ENCODE peak calls at places on chromosome 2, in nine cellular contexts. X, K, A, T, M, Q, R, N and F are unnamed samples.

GRCh38 chr2:207528980-207529329 is 807 bp upstream of the CREB1 start:
- DNase-seq in X (peak; percentile 55), K (peak; percentile 52), A (no peak), T (peak; percentile 64), M (no peak), Q (peak; percentile 46), R (no peak), N (peak; percentile 56), F (peak; percentile 20)

GRCh38 chr2:30238143-30238800 is 6.9 kb downstream of the LBH start:
- DNase-seq in X (no peak), K (no peak), A (no peak), T (peak; percentile 32), M (no peak), Q (no peak), R (no peak), N (no peak), F (no peak)

GRCh38 chr2:64980192-64980591 is 9.0 kb upstream of the SLC1A4 start:
- DNase-seq in X (no peak), K (no peak), A (no peak), T (no peak), M (no peak), Q (no peak), R (no peak), N (no peak), F (no peak)

GRCh38 chr2:237158194-237158593 is 72.5 kb downstream of the COPS8 start:
- DNase-seq in X (no peak), K (no peak), A (no peak), T (no peak), M (no peak), Q (no peak), R (no peak), N (no peak), F (no peak)

GRCh38 chr2:217331577-217332139 is 471.8 kb upstream of the TNP1 start:
- DNase-seq in X (no peak), K (peak; percentile 61), A (no peak), T (peak; percentile 21), M (no peak), Q (peak; percentile 90), R (no peak), N (peak; percentile 71), F (no peak)

GRCh38 chr2:111678161-111678560 is 205.8 kb downstream of the ANAPC1 start:
- DNase-seq in X (peak; percentile 50), K (no peak), A (no peak), T (no peak), M (no peak), Q (no peak), R (no peak), N (no peak), F (peak; percentile 56)

GRCh38 chr2:30662268-30663131 is 144.7 kb downstream of the CAPN13 start:
- DNase-seq in X (no peak), K (peak; percentile 53), A (no peak), T (no peak), M (no peak), Q (peak; percentile 65), R (no peak), N (peak; percentile 28), F (no peak)

GRCh38 chr2:216857131-216857550 is 2.7 kb downstream of the TNP1 start:
- DNase-seq in X (no peak), K (peak; percentile 81), A (no peak), T (no peak), M (no peak), Q (peak; percentile 26), R (peak; percentile 4), N (peak; percentile 49), F (no peak)

GRCh38 chr2:8659735-8660492 is 21.9 kb upstream of the ID2 start:
- DNase-seq in X (no peak), K (no peak), A (peak; percentile 67), T (no peak), M (no peak), Q (no peak), R (no peak), N (no peak), F (no peak)

GRCh38 chr2:67108231-67108630 is 288.9 kb upstream of the ETAA1 start:
- DNase-seq in X (no peak), K (no peak), A (no peak), T (no peak), M (no peak), Q (no peak), R (no peak), N (no peak), F (no peak)

GRCh38 chr2:85524567-85524923 is 14.4 kb upstream of the MAT2A start:
- DNase-seq in X (no peak), K (no peak), A (peak; percentile 75), T (peak; percentile 43), M (no peak), Q (no peak), R (peak; percentile 49), N (no peak), F (no peak)

GRCh38 chr2:149039213-149039724 is 770 bp downstream of the LYPD6B start:
- DNase-seq in X (no peak), K (no peak), A (no peak), T (no peak), M (no peak), Q (no peak), R (no peak), N (no peak), F (no peak)

GRCh38 chr2:9755638-9756037 is 87.6 kb upstream of the TAF1B start:
- DNase-seq in X (no peak), K (no peak), A (no peak), T (no peak), M (no peak), Q (no peak), R (no peak), N (no peak), F (no peak)

GRCh38 chr2:54965425-54965824 is 84.8 kb downstream of the RTN4 start:
- DNase-seq in X (no peak), K (no peak), A (no peak), T (no peak), M (no peak), Q (no peak), R (no peak), N (no peak), F (no peak)

GRCh38 chr2:120625865-120626560 is 109.7 kb upstream of the GLI2 start:
- DNase-seq in X (no peak), K (no peak), A (no peak), T (no peak), M (no peak), Q (peak; percentile 88), R (no peak), N (peak; percentile 50), F (no peak)

GRCh38 chr2:229780856-229781773 is 66.8 kb upstream of the DNER start:
- DNase-seq in X (peak; percentile 53), K (peak; percentile 56), A (peak; percentile 49), T (peak; percentile 72), M (peak; percentile 12), Q (peak; percentile 59), R (peak; percentile 36), N (peak; percentile 39), F (peak; percentile 40)

GRCh38 chr2:48043746-48044145 is 137.4 kb upstream of the FBXO11 start:
- DNase-seq in X (no peak), K (peak; percentile 1), A (no peak), T (no peak), M (no peak), Q (no peak), R (no peak), N (no peak), F (no peak)

GRCh38 chr2:3598197-3598910 is 3.4 kb downstream of the COLEC11 start:
- DNase-seq in X (no peak), K (no peak), A (no peak), T (no peak), M (no peak), Q (no peak), R (no peak), N (no peak), F (no peak)

GRCh38 chr2:181203916-181204315 is 223.5 kb downstream of the UBE2E3 start:
- DNase-seq in X (no peak), K (peak; percentile 67), A (no peak), T (no peak), M (no peak), Q (peak; percentile 41), R (no peak), N (no peak), F (no peak)

GRCh38 chr2:181198188-181198864 is 217.9 kb downstream of the UBE2E3 start:
- DNase-seq in X (no peak), K (no peak), A (no peak), T (no peak), M (no peak), Q (no peak), R (no peak), N (no peak), F (no peak)

DNA sequence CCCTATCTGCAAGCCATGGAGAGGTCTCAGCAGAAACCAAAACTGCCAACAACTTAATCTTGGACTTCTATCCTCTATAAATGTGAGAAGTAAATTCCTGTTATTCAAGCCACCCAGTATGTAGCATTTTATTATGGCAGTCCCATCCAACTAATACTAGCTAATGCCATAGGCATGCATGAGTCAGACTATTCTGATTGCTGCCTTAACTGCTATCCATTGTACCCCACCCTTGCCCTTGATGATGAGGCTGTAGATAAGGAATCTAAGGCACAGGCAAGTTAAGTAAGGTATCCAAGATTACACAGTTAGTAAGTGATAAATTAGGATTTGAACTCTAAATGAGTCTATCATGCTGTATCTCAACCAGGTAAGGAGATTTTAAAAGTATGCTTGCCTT is 223.0 kb downstream of the UBE2E3 start:
- DNase-seq in X (no peak), K (peak; percentile 85), A (no peak), T (no peak), M (peak; percentile 79), Q (peak; percentile 97), R (no peak), N (peak; percentile 35), F (no peak)
- TF ChIP-seq EZH2phosphoT487 in X (no peak), K (no peak), A (no peak), T (no peak), M (no peak), Q (no peak), R (no peak), N (no peak), F (no peak)

GRCh38 chr2:136310797-136311558 is 193.0 kb upstream of the CXCR4 start:
- DNase-seq in X (no peak), K (no peak), A (no peak), T (no peak), M (no peak), Q (no peak), R (no peak), N (no peak), F (no peak)
- TF ChIP-seq EZH2phosphoT487 in X (no peak), K (no peak), A (no peak), T (no peak), M (no peak), Q (no peak), R (no peak), N (no peak), F (no peak)

DNA sequence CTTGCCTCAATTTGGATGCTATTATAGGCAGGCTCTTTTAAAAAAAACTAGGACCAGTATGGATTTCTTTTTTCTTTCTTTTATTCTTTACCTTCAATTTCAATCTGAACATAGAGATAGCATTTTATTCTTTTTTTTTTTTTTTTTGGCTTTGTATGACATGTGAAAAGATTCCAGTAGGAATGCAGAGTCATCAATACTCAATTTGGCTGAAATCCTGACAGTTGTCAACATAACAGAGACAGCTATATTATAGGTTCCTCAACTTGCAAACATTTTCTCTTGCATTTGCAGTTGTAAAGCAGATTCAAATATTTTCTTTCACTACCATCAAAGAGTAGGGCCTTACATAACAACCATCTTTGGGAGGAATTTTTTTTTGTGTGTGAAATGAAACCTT is 334.4 kb downstream of the LRP1B start:
- DNase-seq in X (no peak), K (no peak), A (no peak), T (no peak), M (no peak), Q (no peak), R (no peak), N (no peak), F (no peak)
- TF ChIP-seq EZH2phosphoT487 in X (no peak), K (no peak), A (no peak), T (no peak), M (no peak), Q (no peak), R (no peak), N (no peak), F (no peak)

GRCh38 chr2:100291152-100291970 is 30.9 kb downstream of the LONRF2 start:
- DNase-seq in X (no peak), K (peak; percentile 96), A (peak; percentile 67), T (no peak), M (peak; percentile 97), Q (peak; percentile 92), R (no peak), N (peak; percentile 93), F (no peak)
- TF ChIP-seq EZH2phosphoT487 in X (no peak), K (no peak), A (no peak), T (no peak), M (no peak), Q (no peak), R (no peak), N (no peak), F (no peak)